ENCODE peak calls at places on chromosomes 4 and X, in ten cellular contexts. Q is cardiac muscle cell, N is MM.1S, M is tibial nerve, B is heart right ventricle, T is tibial artery, E is A549, Z is esophagus squamous epithelium, R is astrocyte, F is pancreas. S is an unnamed sample. For H3K4me1, the result is how much of the 10 kb centered on the place peaks cover.

GRCh38 chr4:157221895-157222763 is 1.6 kb downstream of the GRIA2 start:
- DNase-seq in F (peak), T (no peak), Q (peak), R (peak), M (no peak), N (no peak), B (no peak), Z (no peak), E (no peak), S (no peak)

GRCh38 chrX:99383786-99384185 is 1026.3 kb downstream of the PCDH19 start:
- DNase-seq in Z (no peak), Q (no peak), E (no peak), B (no peak), N (no peak), M (no peak), T (no peak), R (no peak), F (no peak), S (no peak)

GRCh38 chr4:127251423-127251822 is 381.3 kb upstream of the INTU start:
- DNase-seq in T (no peak), E (no peak), F (no peak), N (peak), Z (no peak), R (peak), Q (no peak), B (no peak), M (no peak), S (peak)

GRCh38 chrX:18406531-18407266 is 18.7 kb upstream of the CDKL5 start:
- DNase-seq in F (no peak), R (peak), N (no peak), Z (no peak), T (no peak), Q (no peak), E (no peak), B (no peak), M (no peak), S (no peak)

GRCh38 chr4:175147233-175147632 is 229.1 kb downstream of the ADAM29 start:
- DNase-seq in E (no peak), Q (no peak), F (no peak), Z (no peak), B (no peak), M (no peak), N (no peak), R (no peak), T (no peak), S (no peak)

GRCh38 chr4:82820689-82821088 is 22.1 kb upstream of the SCD5 start:
- DNase-seq in Q (no peak), N (no peak), E (no peak), B (no peak), Z (no peak), M (no peak), F (no peak), T (no peak), R (no peak), S (no peak)

GRCh38 chr4:37675587-37676290 is 10.4 kb downstream of the RELL1 start:
- DNase-seq in R (no peak), N (peak), B (no peak), Q (no peak), M (no peak), Z (no peak), F (no peak), E (no peak), T (no peak), S (no peak)

GRCh38 chrX:29890646-29891200 is 324.6 kb upstream of the MAGEB2 start:
- DNase-seq in T (no peak), R (peak), F (no peak), Z (no peak), B (no peak), E (no peak), M (no peak), Q (no peak), N (no peak), S (no peak)

GRCh38 chrX:68827848-68828562 is 816 bp upstream of the EFNB1 start:
- DNase-seq in Q (peak), E (peak), B (peak), M (peak), T (peak), R (peak), Z (peak), N (peak), F (peak), S (peak)

GRCh38 chr4:3420606-3420955 is 21.2 kb upstream of the HGFAC start:
- DNase-seq in F (peak), R (no peak), B (no peak), T (no peak), E (no peak), M (no peak), Q (no peak), N (no peak), Z (no peak), S (no peak)

GRCh38 chr4:140793291-140793690 is 37.1 kb upstream of the TBC1D9 start:
- DNase-seq in N (no peak), B (no peak), Q (no peak), F (no peak), E (no peak), M (no peak), Z (no peak), R (no peak), T (no peak), S (no peak)

GRCh38 chr4:19823781-19824180 is 427.9 kb upstream of the SLIT2 start:
- DNase-seq in R (no peak), Z (no peak), N (no peak), Q (no peak), F (no peak), M (no peak), T (no peak), B (no peak), E (no peak), S (no peak)

GRCh38 chrX:73930300-73930699 is 367.3 kb downstream of the CHIC1 start:
- DNase-seq in M (no peak), E (no peak), T (no peak), B (no peak), R (no peak), N (no peak), F (no peak), Q (no peak), Z (no peak), S (no peak)

GRCh38 chr4:87853108-87853507 is 20.3 kb downstream of the MEPE start:
- DNase-seq in E (peak), Q (peak), R (peak), F (no peak), N (peak), Z (no peak), T (no peak), B (no peak), M (no peak), S (peak)

GRCh38 chrX:15493118-15494082 is at the start of gene PIR:
- DNase-seq in N (peak), B (peak), T (peak), F (peak), E (peak), Q (peak), R (peak), M (peak), Z (no peak), S (peak)

GRCh38 chrX:108199041-108199440 is 107.5 kb downstream of the ATG4A start:
- DNase-seq in M (no peak), Z (no peak), B (no peak), R (no peak), N (no peak), F (no peak), Q (no peak), T (no peak), E (no peak), S (no peak)

GRCh38 chrX:48520976-48521352 is 644 bp upstream of the EBP start:
- DNase-seq in N (no peak), M (no peak), B (no peak), E (no peak), F (no peak), Z (no peak), R (no peak), Q (no peak), T (no peak), S (no peak)

GRCh38 chr4:172692701-172693100 is 475.9 kb upstream of the GALNT7 start:
- DNase-seq in Q (no peak), B (no peak), Z (no peak), M (no peak), E (no peak), T (no peak), N (no peak), R (no peak), F (no peak), S (no peak)

GRCh38 chr4:156596026-156596425 is 375.6 kb downstream of the PDGFC start:
- DNase-seq in T (no peak), M (no peak), R (peak), B (no peak), Q (no peak), Z (no peak), E (no peak), N (no peak), F (no peak), S (no peak)

GRCh38 chr4:23770011-23770410 is 119.8 kb downstream of the PPARGC1A start:
- DNase-seq in N (no peak), Q (no peak), T (no peak), Z (no peak), M (no peak), E (no peak), F (no peak), B (no peak), R (peak), S (peak)

GRCh38 chr4:105605493-105605892 is 53.1 kb downstream of the ARHGEF38 start:
- DNase-seq in F (no peak), B (no peak), E (no peak), T (no peak), N (no peak), M (no peak), Z (no peak), R (peak), Q (no peak), S (peak)

GRCh38 chrX:145041486-145041885 is 205.8 kb upstream of the SPANXN1 start:
- DNase-seq in B (no peak), R (no peak), N (no peak), Q (no peak), T (no peak), F (no peak), M (no peak), E (no peak), Z (no peak), S (no peak)

GRCh38 chr4:3473251-3473942 is 10.3 kb downstream of the DOK7 start:
- DNase-seq in Z (no peak), B (peak), T (no peak), R (no peak), N (no peak), F (no peak), Q (no peak), E (no peak), M (no peak), S (no peak)

GRCh38 chr4:85028910-85029309 is 62.4 kb upstream of the WDFY3 start:
- DNase-seq in F (no peak), R (peak), N (no peak), E (no peak), Q (no peak), M (no peak), T (no peak), B (no peak), Z (no peak), S (peak)

GRCh38 chrX:31213941-31214340 is 142.1 kb upstream of the FTHL17 start:
- DNase-seq in N (peak), T (no peak), B (no peak), M (no peak), E (no peak), Q (peak), F (no peak), R (no peak), Z (no peak), S (no peak)

GRCh38 chrX:110167952-110168451 is 149.9 kb downstream of the AMMECR1 start:
- DNase-seq in Q (peak), E (peak), M (no peak), Z (no peak), N (no peak), B (peak), T (no peak), R (peak), F (peak), S (peak)

GRCh38 chr4:45317739-45318138 is 591.4 kb upstream of the GNPDA2 start:
- DNase-seq in E (no peak), Z (no peak), Q (no peak), B (no peak), F (no peak), N (no peak), M (no peak), T (no peak), R (no peak), S (no peak)

GRCh38 chrX:134173541-134174272 is 63.3 kb upstream of the CCDC160 start:
- DNase-seq in T (no peak), Z (no peak), B (no peak), R (no peak), Q (peak), M (no peak), F (no peak), E (no peak), N (no peak), S (no peak)

GRCh38 chr4:2489841-2490552 is 21.1 kb downstream of the RNF4 start:
- DNase-seq in B (no peak), N (no peak), F (no peak), R (no peak), M (no peak), T (no peak), Q (no peak), Z (no peak), E (no peak), S (no peak)

GRCh38 chr4:103400405-103400804 is 202.3 kb upstream of the CENPE start:
- DNase-seq in N (no peak), R (no peak), T (no peak), E (no peak), F (no peak), Z (no peak), B (no peak), Q (no peak), M (no peak), S (peak)

GRCh38 chrX:86436116-86436515 is 287.9 kb downstream of the DACH2 start:
- DNase-seq in E (no peak), R (no peak), F (no peak), T (no peak), Q (no peak), Z (no peak), N (peak), M (no peak), B (no peak), S (no peak)

GRCh38 chrX:31136144-31136572 is 64.3 kb upstream of the FTHL17 start:
- DNase-seq in F (no peak), B (no peak), M (no peak), Q (no peak), N (peak), R (no peak), T (no peak), E (no peak), Z (no peak), S (no peak)

GRCh38 chr4:165383757-165384156 is 4.9 kb downstream of the CPE start:
- DNase-seq in R (peak), B (no peak), Z (no peak), M (no peak), T (no peak), N (no peak), Q (no peak), F (no peak), E (no peak), S (peak)

GRCh38 chr4:86055898-86056297 is 304.0 kb downstream of the MAPK10 start:
- DNase-seq in N (no peak), Q (no peak), M (no peak), B (no peak), F (no peak), Z (no peak), R (peak), E (peak), T (no peak), S (peak)

GRCh38 chr4:40940317-40940720 is 190.6 kb downstream of the NSUN7 start:
- DNase-seq in F (no peak), E (no peak), Q (no peak), R (no peak), N (no peak), T (peak), Z (no peak), M (peak), B (peak), S (no peak)

GRCh38 chr4:80201326-80202151 is 4.2 kb downstream of the PRDM8 start:
- DNase-seq in F (no peak), M (no peak), T (peak), R (peak), B (no peak), N (no peak), E (no peak), Z (peak), Q (peak), S (peak)

GRCh38 chr4:153809307-153809706 is 20.4 kb upstream of the SFRP2 start:
- DNase-seq in R (no peak), F (no peak), Q (no peak), M (no peak), E (no peak), N (peak), Z (no peak), B (no peak), T (no peak), S (no peak)
- H3K4me1 ChIP-seq in R (under half), F (under half), Q (under half), M (under half), E (under half), N (under half), Z (under half), B (under half), T (under half), S (under half)

DNA sequence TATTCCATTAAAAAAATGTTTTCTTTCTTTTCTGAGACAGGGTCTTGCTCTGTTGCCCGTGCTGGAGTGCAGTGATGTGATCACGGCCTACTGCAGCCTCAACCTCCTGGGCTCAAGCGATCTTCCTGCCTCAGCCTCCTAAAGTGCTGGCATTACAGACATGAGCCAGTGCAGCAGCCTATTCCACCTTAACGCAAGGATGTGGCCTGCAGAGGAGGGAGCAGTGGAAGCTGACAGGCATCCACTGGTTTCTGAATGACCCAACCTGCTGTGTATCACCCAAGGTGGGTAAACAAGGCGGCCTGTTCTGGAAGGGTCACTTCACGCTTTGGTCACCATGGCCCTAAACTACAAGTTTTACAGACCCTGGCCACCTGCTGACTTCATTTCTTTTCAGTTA is 60.8 kb downstream of the ACOX3 start:
- DNase-seq in B (no peak), Z (no peak), F (no peak), R (no peak), E (no peak), Q (no peak), N (no peak), T (no peak), M (no peak), S (no peak)
- H3K4me1 ChIP-seq in B (under half), Z (under half), F (under half), R (under half), E (under half), Q (under half), N (under half), T (under half), M (under half), S (under half)

GRCh38 chr4:185640809-185641675 is 105.7 kb upstream of the PDLIM3 start:
- DNase-seq in Z (no peak), T (no peak), Q (peak), F (no peak), B (no peak), N (peak), E (peak), M (no peak), R (peak), S (peak)
- H3K4me1 ChIP-seq in Z (under half), T (under half), Q (under half), F (under half), B (under half), N (under half), E (under half), M (under half), R (under half), S (under half)

GRCh38 chr4:675980-676870 is 1.9 kb downstream of the MYL5 start:
- DNase-seq in B (no peak), F (no peak), Z (no peak), R (no peak), Q (no peak), N (no peak), T (no peak), M (no peak), E (no peak), S (no peak)

GRCh38 chr4:673349-674091 is 556 bp downstream of the ATP5ME start:
- DNase-seq in T (no peak), E (no peak), B (peak), F (no peak), M (peak), Z (no peak), R (no peak), N (no peak), Q (no peak), S (peak)

GRCh38 chr4:676871-677235 is 2.5 kb downstream of the MYL5 start:
- DNase-seq in M (no peak), R (no peak), F (no peak), N (no peak), Z (no peak), E (no peak), T (no peak), B (no peak), Q (no peak), S (no peak)

GRCh38 chr4:675036-675804 is 878 bp downstream of the MYL5 start:
- DNase-seq in F (no peak), M (no peak), Q (no peak), T (no peak), E (no peak), B (no peak), N (no peak), R (no peak), Z (no peak), S (no peak)

DNA sequence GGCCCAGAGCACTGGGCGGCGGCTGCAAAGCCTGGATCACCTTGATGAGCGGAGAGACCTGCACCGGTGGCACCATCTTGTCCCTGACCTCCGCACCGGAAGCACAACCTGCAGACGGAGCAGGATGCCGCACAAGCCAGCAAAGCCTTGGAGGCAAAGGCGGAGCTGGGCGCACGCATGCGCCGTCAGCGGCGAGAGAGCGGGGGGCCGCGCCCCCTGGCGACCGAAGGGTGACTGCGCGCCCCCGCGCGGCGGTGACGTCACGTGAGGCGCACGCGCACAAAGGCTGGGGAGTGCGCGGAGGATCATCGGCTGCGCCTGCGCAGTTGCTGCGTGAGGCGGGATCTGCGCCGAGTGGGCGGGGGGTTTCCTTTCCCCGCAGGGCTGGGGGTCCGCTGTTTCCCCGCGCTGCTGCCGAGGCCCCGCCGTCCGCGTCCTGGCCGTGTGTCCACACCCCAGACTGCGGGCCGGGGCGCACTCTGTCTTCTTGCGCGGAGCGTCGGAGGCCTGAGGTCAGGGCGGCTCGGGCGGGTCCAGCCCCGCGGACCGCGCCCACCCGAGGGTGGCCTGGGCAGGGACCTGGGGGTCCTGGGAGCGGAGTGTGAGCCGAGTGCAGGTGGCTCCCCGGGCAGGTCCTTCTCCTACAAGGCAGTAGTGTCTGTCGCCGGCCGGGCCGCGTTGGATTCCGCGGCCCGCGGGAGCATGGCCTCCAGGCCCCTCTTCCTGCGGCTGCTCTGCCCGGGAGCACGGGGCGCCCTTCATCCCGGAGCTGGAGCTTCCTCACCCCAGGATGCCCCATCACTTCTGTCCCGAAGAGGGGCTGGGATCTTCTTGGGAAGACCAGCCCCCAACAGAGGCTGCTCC is at the start of the genes ATP5ME and MYL5:
- DNase-seq in Z (peak), F (peak), B (peak), T (peak), N (peak), Q (peak), M (peak), E (peak), R (peak), S (peak)
- H3K4me1 ChIP-seq in Z (under half), F (under half), B (under half), T (under half), N (under half), Q (under half), M (under half), E (under half), R (under half), S (under half)

DNA sequence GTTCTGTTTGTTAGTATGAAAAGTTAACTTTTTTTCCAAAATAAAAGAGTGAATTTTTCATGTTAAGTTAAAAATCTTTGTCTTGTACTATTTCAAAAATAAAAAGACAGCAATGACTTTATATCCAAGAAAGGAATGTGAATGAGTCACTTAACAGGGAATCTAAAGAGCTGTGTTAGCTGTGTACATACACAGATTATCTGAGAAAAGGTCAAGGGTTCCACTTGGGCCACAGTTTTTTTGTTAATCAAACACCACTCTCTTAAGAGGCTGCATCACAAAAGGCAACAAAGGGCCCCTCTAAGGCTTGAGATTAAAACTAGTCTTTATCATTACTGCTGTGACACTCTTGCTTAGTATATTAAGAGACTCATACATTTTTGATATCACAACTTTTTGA is 82.1 kb downstream of the FIP1L1 start:
- DNase-seq in F (no peak), R (peak), N (no peak), Q (peak), M (no peak), T (no peak), Z (no peak), B (no peak), E (no peak), S (peak)
- H3K4me1 ChIP-seq in F (under half), R (under half), N (under half), Q (under half), M (under half), T (under half), Z (under half), B (under half), E (under half), S (under half)